ENCODE peak calls at places on chromosomes 6 and 20, in six cellular contexts. I, C, O, M, D and S are unnamed samples.
A peak's percentile ranks its signal among the peaks of the same experiment; 100 is the strongest.

GRCh38 chr20:53344891-53345290 is 248.7 kb downstream of the ZNF217 start:
- DNase-seq in O (no peak), M (no peak), D (no peak), I (no peak), C (no peak), S (no peak)

GRCh38 chr6:2958331-2958711 is 13.0 kb downstream of the SERPINB6 start:
- DNase-seq in M (no peak), D (no peak), I (no peak), O (peak; percentile 80), C (no peak), S (no peak)

GRCh38 chr6:114040871-114041270 is 69.9 kb upstream of the HDAC2 start:
- DNase-seq in C (no peak), O (no peak), I (no peak), M (no peak), D (no peak), S (no peak)

GRCh38 chr20:15616626-15617025 is 956.6 kb downstream of the KIF16B start:
- DNase-seq in O (no peak), D (peak; percentile 28), C (no peak), I (no peak), M (no peak), S (no peak)

GRCh38 chr6:145756170-145756662 is 20.9 kb upstream of the EPM2A start:
- DNase-seq in O (peak; percentile 54), I (no peak), M (no peak), D (peak; percentile 89), C (peak; percentile 12), S (no peak)

GRCh38 chr6:137625808-137626207 is 131.6 kb upstream of the OLIG3 start:
- DNase-seq in I (no peak), C (no peak), O (no peak), D (no peak), M (no peak), S (no peak)

GRCh38 chr6:104788400-104788799 is 71.3 kb downstream of the HACE1 start:
- DNase-seq in O (no peak), I (no peak), D (no peak), C (no peak), M (no peak), S (no peak)

GRCh38 chr20:47985092-47985850 is 200.0 kb upstream of the SULF2 start:
- DNase-seq in D (peak; percentile 18), O (peak; percentile 69), C (no peak), M (no peak), I (no peak), S (no peak)

GRCh38 chr6:163745566-163746400 is 331.3 kb downstream of the QKI start:
- DNase-seq in O (no peak), D (peak; percentile 92), C (no peak), M (no peak), I (no peak), S (peak; percentile 81)

GRCh38 chr20:64247970-64248841 is 7.3 kb upstream of the PCMTD2 start:
- DNase-seq in I (no peak), M (no peak), D (no peak), O (no peak), C (no peak), S (no peak)

DNA sequence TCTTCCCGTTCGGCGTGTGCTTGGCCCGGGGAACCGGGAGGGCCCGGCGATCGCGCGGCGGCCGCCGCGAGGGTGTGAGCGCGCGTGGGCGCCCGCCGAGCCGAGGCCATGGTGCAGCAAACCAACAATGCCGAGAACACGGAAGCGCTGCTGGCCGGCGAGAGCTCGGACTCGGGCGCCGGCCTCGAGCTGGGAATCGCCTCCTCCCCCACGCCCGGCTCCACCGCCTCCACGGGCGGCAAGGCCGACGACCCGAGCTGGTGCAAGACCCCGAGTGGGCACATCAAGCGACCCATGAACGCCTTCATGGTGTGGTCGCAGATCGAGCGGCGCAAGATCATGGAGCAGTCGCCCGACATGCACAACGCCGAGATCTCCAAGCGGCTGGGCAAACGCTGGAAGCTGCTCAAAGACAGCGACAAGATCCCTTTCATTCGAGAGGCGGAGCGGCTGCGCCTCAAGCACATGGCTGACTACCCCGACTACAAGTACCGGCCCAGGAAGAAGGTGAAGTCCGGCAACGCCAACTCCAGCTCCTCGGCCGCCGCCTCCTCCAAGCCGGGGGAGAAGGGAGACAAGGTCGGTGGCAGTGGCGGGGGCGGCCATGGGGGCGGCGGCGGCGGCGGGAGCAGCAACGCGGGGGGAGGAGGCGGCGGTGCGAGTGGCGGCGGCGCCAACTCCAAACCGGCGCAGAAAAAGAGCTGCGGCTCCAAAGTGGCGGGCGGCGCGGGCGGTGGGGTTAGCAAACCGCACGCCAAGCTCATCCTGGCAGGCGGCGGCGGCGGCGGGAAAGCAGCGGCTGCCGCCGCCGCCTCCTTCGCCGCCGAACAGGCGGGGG is 1.1 kb downstream of the SOX4 start:
- DNase-seq in D (peak; percentile 63), M (no peak), C (peak; percentile 51), O (peak; percentile 48), I (no peak), S (peak; percentile 90)
- TF ChIP-seq POLR2A in D (no peak), M (no peak), C (peak; percentile 9), O (peak; percentile 60), I (no peak), S (no peak)

DNA sequence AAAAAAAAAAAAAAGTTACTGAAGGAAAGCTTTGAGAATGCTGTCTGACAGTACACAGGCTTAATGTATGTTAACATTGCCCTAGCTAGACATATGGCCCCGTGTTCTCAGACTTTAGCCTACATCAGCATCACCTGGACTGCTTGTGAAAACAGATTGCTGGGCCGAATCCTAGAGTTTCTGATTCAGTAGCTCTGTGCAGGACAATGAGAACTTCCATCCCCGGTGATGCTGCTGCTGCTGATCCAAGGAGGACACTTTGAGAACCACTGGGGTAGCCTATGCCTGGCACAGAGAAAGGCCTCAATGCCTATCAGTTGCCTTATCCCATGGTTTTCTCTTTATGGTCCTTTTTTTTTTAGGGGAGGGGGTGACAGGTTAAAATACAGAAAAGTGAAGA is 1.6 kb downstream of the HCK start:
- DNase-seq in O (no peak), D (no peak), C (no peak), I (no peak), M (no peak), S (no peak)
- H3K4me3 ChIP-seq in O (no peak overlapping the region), D (no peak overlapping the region), C (no peak overlapping the region), I (no peak overlapping the region), M (no peak overlapping the region), S (no peak overlapping the region)

GRCh38 chr6:69801225-69801624 is 4.4 kb upstream of the LMBRD1 start:
- DNase-seq in D (no peak), C (no peak), M (no peak), I (no peak), O (no peak), S (no peak)

GRCh38 chr6:69792292-69792691 is 4.5 kb downstream of the LMBRD1 start:
- DNase-seq in M (no peak), I (no peak), D (no peak), C (peak; percentile 39), O (no peak), S (no peak)

GRCh38 chr6:69795469-69796080 is 1.2 kb downstream of the LMBRD1 start:
- DNase-seq in C (no peak), M (no peak), D (no peak), O (no peak), I (no peak), S (no peak)

GRCh38 chr6:69796081-69796626 is 656 bp downstream of the LMBRD1 start:
- DNase-seq in I (peak; percentile 63), M (no peak), D (peak; percentile 45), O (peak; percentile 66), C (peak; percentile 64), S (peak; percentile 90)

DNA sequence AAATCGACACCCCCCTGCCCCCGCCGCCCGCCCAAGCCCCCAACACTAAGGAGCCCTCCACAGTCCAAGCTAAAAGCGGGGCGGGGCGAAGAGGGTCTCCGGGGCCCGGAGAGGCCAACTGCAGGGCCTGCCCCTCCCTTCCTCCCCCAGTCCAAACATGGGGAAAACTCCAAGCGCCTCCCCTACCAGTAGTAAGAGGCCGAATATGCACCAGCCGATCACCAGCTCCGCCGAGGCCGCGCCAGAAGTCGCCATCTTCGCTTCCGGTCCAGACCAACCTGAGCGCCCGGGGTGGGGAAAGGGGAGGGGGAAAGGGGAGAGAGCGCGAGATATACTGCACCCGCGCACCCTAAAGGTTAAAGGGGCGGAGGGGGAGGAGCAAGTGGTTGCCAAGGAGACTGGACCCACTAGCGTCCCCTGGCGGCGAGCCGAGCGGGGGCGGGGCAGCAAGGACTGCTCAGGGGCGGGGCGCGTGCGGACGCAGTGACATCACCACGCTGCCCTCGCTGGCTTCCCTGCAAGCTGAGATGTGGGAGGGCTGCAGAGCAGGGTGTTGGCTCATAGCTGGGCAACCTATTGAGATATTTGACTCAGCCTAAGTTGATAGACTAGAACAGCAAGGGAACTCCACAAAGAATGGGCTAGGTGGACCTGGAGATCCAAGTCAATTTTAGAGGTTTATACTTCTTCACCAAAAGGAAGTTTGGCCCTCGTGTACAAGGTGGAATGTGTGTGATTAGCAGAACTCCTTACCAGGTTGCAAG is at the start of gene LMBRD1:
- DNase-seq in D (peak; percentile 94), M (peak; percentile 88), I (peak; percentile 84), C (peak; percentile 96), O (peak; percentile 100), S (peak; percentile 97)
- TF ChIP-seq POLR2A in D (peak; percentile 46), M (no peak), I (peak; percentile 81), C (peak; percentile 23), O (peak; percentile 32), S (no peak)

DNA sequence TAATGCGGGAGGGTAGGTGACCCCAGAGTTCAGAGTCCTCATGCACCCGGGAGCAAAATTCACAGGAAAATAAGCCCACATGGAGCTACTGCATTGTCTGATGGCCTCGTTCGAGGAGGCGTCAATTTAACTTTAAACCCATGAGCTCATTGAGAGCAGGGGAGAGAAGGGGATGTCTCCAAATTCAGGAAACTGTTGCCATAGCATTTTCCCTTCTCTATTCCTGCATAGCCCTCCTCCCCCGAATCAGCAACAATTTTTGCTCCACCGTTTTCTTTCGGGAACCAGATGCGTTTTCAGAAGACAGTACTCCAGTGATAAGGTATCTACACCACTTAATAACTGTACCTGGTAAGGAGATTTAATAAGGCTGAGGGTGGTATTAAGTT is 324 bp upstream of the LAMP5 start:
- DNase-seq in C (no peak), D (no peak), O (no peak), I (no peak), M (no peak), S (no peak)
- H3K4me3 ChIP-seq in C (no peak overlapping the region), D (no peak overlapping the region), O (no peak overlapping the region), I (no peak overlapping the region), M (peak overlapping the region; percentile 48), S (no peak overlapping the region)

GRCh38 chr6:97449437-97449966 is 166.5 kb upstream of the MMS22L start:
- DNase-seq in C (no peak), I (no peak), M (no peak), D (no peak), O (no peak), S (no peak)
- TF ChIP-seq POLR2A in C (no peak), I (no peak), M (no peak), D (no peak), O (no peak), S (no peak)

GRCh38 chr6:1612386-1612893 is 2.7 kb downstream of the FOXC1 start:
- DNase-seq in D (no peak), M (no peak), I (no peak), C (no peak), O (no peak), S (no peak)
- H3K4me3 ChIP-seq in D (peak overlapping the region; percentile 85), M (peak overlapping the region; percentile 83), I (peak overlapping the region; percentile 79), C (peak overlapping the region; percentile 51), O (no peak overlapping the region), S (peak overlapping the region; percentile 59)